ENCODE peak calls at places on chromosomes 12 and 14, in four cellular contexts. One of them, this sample, is unnamed.

GRCh38 chr14:35944847-35945246 is 118.7 kb downstream of the BRMS1L start:
- DNase-seq in CD4-positive, CD25-positive, alpha-beta regulatory T cell: no peak
- DNase-seq in fibroblast of lung: no peak
- DNase-seq in H9: peak; percentile 76
- DNase-seq in this sample: peak; percentile 62

GRCh38 chr14:38716871-38717270 is 386.2 kb downstream of the SEC23A start:
- DNase-seq in H9: no peak
- DNase-seq in CD4-positive, CD25-positive, alpha-beta regulatory T cell: no peak
- DNase-seq in fibroblast of lung: no peak
- DNase-seq in this sample: no peak

GRCh38 chr14:64734990-64735389 is 30.8 kb downstream of the PLEKHG3 start:
- DNase-seq in fibroblast of lung: no peak
- DNase-seq in H9: no peak
- DNase-seq in CD4-positive, CD25-positive, alpha-beta regulatory T cell: no peak
- DNase-seq in this sample: no peak

GRCh38 chr12:46131729-46132128 is 137.1 kb downstream of the SLC38A1 start:
- DNase-seq in H9: peak; percentile 56
- DNase-seq in fibroblast of lung: no peak
- DNase-seq in CD4-positive, CD25-positive, alpha-beta regulatory T cell: no peak
- DNase-seq in this sample: no peak

GRCh38 chr14:105026789-105027563 is 6.1 kb upstream of the CDCA4 start:
- DNase-seq in CD4-positive, CD25-positive, alpha-beta regulatory T cell: no peak
- DNase-seq in fibroblast of lung: peak; percentile 70
- DNase-seq in H9: no peak
- DNase-seq in this sample: no peak

GRCh38 chr14:99750746-99751450 is 42.3 kb upstream of the EML1 start:
- DNase-seq in fibroblast of lung: no peak
- DNase-seq in H9: no peak
- DNase-seq in CD4-positive, CD25-positive, alpha-beta regulatory T cell: no peak
- DNase-seq in this sample: no peak

GRCh38 chr12:18284461-18284860 is 23.1 kb downstream of the PIK3C2G start:
- DNase-seq in fibroblast of lung: peak; percentile 32
- DNase-seq in CD4-positive, CD25-positive, alpha-beta regulatory T cell: no peak
- DNase-seq in H9: no peak
- DNase-seq in this sample: no peak

GRCh38 chr14:60845523-60845922 is 111.0 kb downstream of the MNAT1 start:
- DNase-seq in fibroblast of lung: no peak
- DNase-seq in H9: no peak
- DNase-seq in CD4-positive, CD25-positive, alpha-beta regulatory T cell: no peak
- DNase-seq in this sample: no peak

GRCh38 chr14:44507183-44507582 is at the start of gene FSCB:
- DNase-seq in fibroblast of lung: no peak
- DNase-seq in CD4-positive, CD25-positive, alpha-beta regulatory T cell: no peak
- DNase-seq in H9: no peak
- DNase-seq in this sample: no peak

GRCh38 chr12:31029916-31030562 is 43.6 kb upstream of the DDX11 start:
- DNase-seq in H9: peak; percentile 22
- DNase-seq in CD4-positive, CD25-positive, alpha-beta regulatory T cell: no peak
- DNase-seq in fibroblast of lung: no peak
- DNase-seq in this sample: no peak

GRCh38 chr12:94795520-94795919 is 145.2 kb upstream of the TMCC3 start:
- DNase-seq in H9: peak; percentile 64
- DNase-seq in fibroblast of lung: peak; percentile 61
- DNase-seq in CD4-positive, CD25-positive, alpha-beta regulatory T cell: no peak
- DNase-seq in this sample: peak; percentile 40

GRCh38 chr14:88825503-88825902 is 1.1 kb downstream of the TTC8 start:
- DNase-seq in CD4-positive, CD25-positive, alpha-beta regulatory T cell: no peak
- DNase-seq in fibroblast of lung: no peak
- DNase-seq in H9: no peak
- DNase-seq in this sample: no peak

GRCh38 chr14:69133206-69134125 is 19.5 kb downstream of the DCAF5 start:
- DNase-seq in CD4-positive, CD25-positive, alpha-beta regulatory T cell: no peak
- DNase-seq in fibroblast of lung: peak; percentile 77
- DNase-seq in H9: no peak
- DNase-seq in this sample: no peak

GRCh38 chr12:80632835-80633234 is 74.6 kb upstream of the MYF6 start:
- DNase-seq in fibroblast of lung: no peak
- DNase-seq in CD4-positive, CD25-positive, alpha-beta regulatory T cell: no peak
- DNase-seq in H9: peak; percentile 87
- DNase-seq in this sample: peak; percentile 70

GRCh38 chr12:129790930-129791329 is 112.9 kb downstream of the TMEM132D start:
- DNase-seq in fibroblast of lung: no peak
- DNase-seq in CD4-positive, CD25-positive, alpha-beta regulatory T cell: no peak
- DNase-seq in H9: no peak
- DNase-seq in this sample: no peak

GRCh38 chr12:129788506-129788905 is 115.3 kb downstream of the TMEM132D start:
- DNase-seq in fibroblast of lung: no peak
- DNase-seq in CD4-positive, CD25-positive, alpha-beta regulatory T cell: no peak
- DNase-seq in H9: no peak
- DNase-seq in this sample: no peak

GRCh38 chr12:129789921-129790320 is 113.9 kb downstream of the TMEM132D start:
- DNase-seq in fibroblast of lung: no peak
- DNase-seq in CD4-positive, CD25-positive, alpha-beta regulatory T cell: no peak
- DNase-seq in H9: no peak
- DNase-seq in this sample: no peak

GRCh38 chr12:129790331-129790730 is 113.5 kb downstream of the TMEM132D start:
- DNase-seq in fibroblast of lung: no peak
- DNase-seq in H9: no peak
- DNase-seq in CD4-positive, CD25-positive, alpha-beta regulatory T cell: no peak
- DNase-seq in this sample: no peak
- H3K9me3 ChIP-seq in fibroblast of lung: no peaks in the 10 kb centered on the region
- H3K9me3 ChIP-seq in H9: no peaks in the 10 kb centered on the region
- H3K9me3 ChIP-seq in CD4-positive, CD25-positive, alpha-beta regulatory T cell: no peaks in the 10 kb centered on the region
- H3K9me3 ChIP-seq in this sample: no peaks in the 10 kb centered on the region

GRCh38 chr12:34604631-34605509 is 582.6 kb downstream of the ALG10 start:
- DNase-seq in CD4-positive, CD25-positive, alpha-beta regulatory T cell: no peak
- DNase-seq in H9: peak; percentile 21
- DNase-seq in fibroblast of lung: no peak
- DNase-seq in this sample: no peak
- H3K9me3 ChIP-seq in CD4-positive, CD25-positive, alpha-beta regulatory T cell: no peaks in the 10 kb centered on the region
- H3K9me3 ChIP-seq in H9: peaks cover 80% of the 10 kb centered on the region
- H3K9me3 ChIP-seq in fibroblast of lung: no peaks in the 10 kb centered on the region
- H3K9me3 ChIP-seq in this sample: no peaks in the 10 kb centered on the region

DNA sequence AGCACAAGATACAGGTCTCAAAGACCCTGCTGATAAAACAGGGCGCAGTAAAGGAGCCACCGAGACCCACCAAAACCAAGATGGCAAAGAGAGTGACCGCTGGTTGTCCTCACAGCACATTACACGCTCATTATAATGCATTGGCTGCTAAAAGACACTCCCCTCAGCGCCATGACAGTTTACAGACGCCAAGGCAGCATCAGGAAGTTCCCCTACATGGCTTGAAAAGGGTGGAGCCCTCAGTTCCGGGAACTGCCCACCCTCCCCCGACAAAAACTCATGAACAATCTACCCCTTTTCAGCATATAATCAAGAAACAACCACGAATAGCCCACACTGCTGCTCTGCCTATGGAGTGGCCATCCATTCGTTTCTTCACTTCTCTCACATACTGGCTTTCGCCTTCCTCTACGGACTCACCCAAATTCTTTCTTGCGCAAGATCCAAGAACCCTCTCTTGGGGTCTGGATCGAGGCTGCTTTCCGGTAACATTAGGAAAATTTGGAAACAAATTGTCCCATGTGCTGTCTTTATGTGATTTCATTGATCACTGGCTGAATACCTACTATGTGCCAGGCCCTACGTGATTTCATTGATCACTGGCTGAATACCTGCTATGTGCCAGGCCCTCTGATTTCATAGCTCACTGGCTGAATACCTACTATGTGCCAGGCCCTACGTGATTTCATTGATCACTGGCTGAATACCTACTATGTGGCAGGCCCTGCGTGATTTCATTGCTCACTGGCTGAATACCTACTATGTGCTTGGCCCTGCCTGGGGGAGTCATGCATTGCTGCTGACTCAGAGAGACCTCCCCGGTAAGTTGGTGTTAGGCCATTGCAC is 126.4 kb downstream of the PIWIL1 start:
- DNase-seq in H9: no peak
- DNase-seq in fibroblast of lung: no peak
- DNase-seq in CD4-positive, CD25-positive, alpha-beta regulatory T cell: no peak
- DNase-seq in this sample: no peak
- H3K9me3 ChIP-seq in H9: no peaks in the 10 kb centered on the region
- H3K9me3 ChIP-seq in fibroblast of lung: no peaks in the 10 kb centered on the region
- H3K9me3 ChIP-seq in CD4-positive, CD25-positive, alpha-beta regulatory T cell: no peaks in the 10 kb centered on the region
- H3K9me3 ChIP-seq in this sample: no peaks in the 10 kb centered on the region

GRCh38 chr12:38139456-38139855 is 177.1 kb upstream of the ALG10B start:
- DNase-seq in fibroblast of lung: no peak
- DNase-seq in H9: no peak
- DNase-seq in CD4-positive, CD25-positive, alpha-beta regulatory T cell: no peak
- DNase-seq in this sample: no peak
- H3K9me3 ChIP-seq in fibroblast of lung: no peaks in the 10 kb centered on the region
- H3K9me3 ChIP-seq in H9: peaks cover 80% of the 10 kb centered on the region
- H3K9me3 ChIP-seq in CD4-positive, CD25-positive, alpha-beta regulatory T cell: no peaks in the 10 kb centered on the region
- H3K9me3 ChIP-seq in this sample: no peaks in the 10 kb centered on the region